ENCODE peak calls at places on chromosomes 13 and 19, in five cellular contexts. One of them, this sample, is unnamed.

GRCh38 chr13:30792257-30793000 is 57.1 kb downstream of the ALOX5AP start:
- DNase-seq in fibroblast of villous mesenchyme: peak
- DNase-seq in Peyer's patch: peak
- DNase-seq in left lung: peak
- DNase-seq in GM23338: peak
- DNase-seq in this sample: peak

GRCh38 chr19:29548483-29549085 is 22.8 kb downstream of the VSTM2B start:
- DNase-seq in fibroblast of villous mesenchyme: no peak
- DNase-seq in Peyer's patch: peak
- DNase-seq in left lung: peak
- DNase-seq in GM23338: no peak
- DNase-seq in this sample: no peak

GRCh38 chr13:69547780-69548179 is 559.8 kb upstream of the ATXN8OS start:
- DNase-seq in fibroblast of villous mesenchyme: no peak
- DNase-seq in Peyer's patch: no peak
- DNase-seq in left lung: no peak
- DNase-seq in GM23338: no peak
- DNase-seq in this sample: no peak

GRCh38 chr19:1653300-1653628 is 849 bp upstream of the TCF3 start:
- DNase-seq in fibroblast of villous mesenchyme: no peak
- DNase-seq in Peyer's patch: no peak
- DNase-seq in left lung: no peak
- DNase-seq in GM23338: no peak
- DNase-seq in this sample: no peak

GRCh38 chr13:112783946-112784500 is 94.2 kb downstream of the ATP11A start:
- DNase-seq in fibroblast of villous mesenchyme: no peak
- DNase-seq in Peyer's patch: no peak
- DNase-seq in left lung: peak
- DNase-seq in GM23338: no peak
- DNase-seq in this sample: no peak

GRCh38 chr19:23957660-23958281 is 43.1 kb downstream of the ZNF726 start:
- DNase-seq in fibroblast of villous mesenchyme: peak
- DNase-seq in Peyer's patch: no peak
- DNase-seq in left lung: peak
- DNase-seq in GM23338: no peak
- DNase-seq in this sample: peak

GRCh38 chr13:108375772-108376171 is 106.3 kb downstream of the TNFSF13B start:
- DNase-seq in fibroblast of villous mesenchyme: no peak
- DNase-seq in Peyer's patch: no peak
- DNase-seq in left lung: no peak
- DNase-seq in GM23338: no peak
- DNase-seq in this sample: no peak

GRCh38 chr13:26062853-26063444 is 11.1 kb upstream of the SHISA2 start:
- DNase-seq in fibroblast of villous mesenchyme: peak
- DNase-seq in Peyer's patch: no peak
- DNase-seq in left lung: no peak
- DNase-seq in GM23338: peak
- DNase-seq in this sample: peak

GRCh38 chr13:110825516-110825915 is 89.4 kb downstream of the ANKRD10 start:
- DNase-seq in fibroblast of villous mesenchyme: no peak
- DNase-seq in Peyer's patch: no peak
- DNase-seq in left lung: no peak
- DNase-seq in GM23338: no peak
- DNase-seq in this sample: no peak

DNA sequence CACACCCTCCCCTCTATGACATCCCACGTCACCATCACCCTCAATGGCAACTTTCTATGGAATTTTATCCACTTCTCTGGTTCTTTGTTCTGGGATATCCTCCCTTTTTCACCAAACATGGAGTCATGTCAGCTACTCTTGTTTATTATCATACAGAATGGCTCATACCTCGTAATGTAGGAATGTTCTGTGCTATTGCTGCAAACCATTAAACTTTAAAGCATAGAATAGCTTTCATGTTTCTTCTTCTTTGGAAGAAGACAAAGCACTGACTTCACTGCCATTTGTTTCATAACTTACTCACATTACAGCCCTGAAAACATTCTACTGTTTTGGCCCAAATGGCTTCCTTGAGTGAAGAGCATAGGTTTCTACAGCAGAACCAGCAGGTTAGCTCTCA is 163.4 kb downstream of the FOXO1 start:
- DNase-seq in fibroblast of villous mesenchyme: peak
- DNase-seq in Peyer's patch: no peak
- DNase-seq in left lung: no peak
- DNase-seq in GM23338: no peak
- DNase-seq in this sample: no peak
- TF ChIP-seq CTCF in fibroblast of villous mesenchyme: no peak
- TF ChIP-seq CTCF in Peyer's patch: no peak
- TF ChIP-seq CTCF in left lung: no peak
- TF ChIP-seq CTCF in GM23338: no peak
- TF ChIP-seq CTCF in this sample: no peak

DNA sequence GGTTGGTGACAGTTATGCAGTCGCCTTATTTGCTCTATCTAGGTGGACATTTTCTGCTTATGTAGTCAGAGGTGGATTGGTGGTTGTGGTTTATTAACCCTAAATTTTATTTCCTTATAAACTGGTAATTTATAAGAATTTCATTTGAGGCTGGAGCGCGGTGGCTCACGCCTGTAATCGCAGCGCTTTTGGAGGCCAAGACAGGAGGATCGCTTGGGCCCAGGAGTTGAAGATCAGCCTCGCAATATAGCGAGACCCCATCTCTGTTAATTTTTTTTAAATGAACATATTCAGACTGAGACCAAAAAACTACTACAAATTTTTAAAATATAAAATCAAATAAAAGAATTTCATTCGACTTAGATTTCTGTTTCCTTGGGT is 810 bp downstream of the ZNF627 start:
- DNase-seq in fibroblast of villous mesenchyme: no peak
- DNase-seq in Peyer's patch: no peak
- DNase-seq in left lung: no peak
- DNase-seq in GM23338: no peak
- DNase-seq in this sample: no peak
- H3K4me3 ChIP-seq in fibroblast of villous mesenchyme: peak
- H3K4me3 ChIP-seq in Peyer's patch: peak
- H3K4me3 ChIP-seq in left lung: peak
- H3K4me3 ChIP-seq in GM23338: peak
- H3K4me3 ChIP-seq in this sample: peak

GRCh38 chr13:76884167-76884566 is 2.0 kb downstream of the KCTD12 start:
- DNase-seq in fibroblast of villous mesenchyme: peak
- DNase-seq in Peyer's patch: no peak
- DNase-seq in left lung: peak
- DNase-seq in GM23338: peak
- DNase-seq in this sample: peak
- TF ChIP-seq CTCF in fibroblast of villous mesenchyme: peak
- TF ChIP-seq CTCF in Peyer's patch: no peak
- TF ChIP-seq CTCF in left lung: no peak
- TF ChIP-seq CTCF in GM23338: peak
- TF ChIP-seq CTCF in this sample: peak

GRCh38 chr13:49099513-49099877 is 120.6 kb upstream of the MLNR start:
- DNase-seq in fibroblast of villous mesenchyme: no peak
- DNase-seq in Peyer's patch: no peak
- DNase-seq in left lung: no peak
- DNase-seq in GM23338: no peak
- DNase-seq in this sample: no peak

GRCh38 chr13:49097374-49097773 is 121.7 kb downstream of the FNDC3A start:
- DNase-seq in fibroblast of villous mesenchyme: peak
- DNase-seq in Peyer's patch: no peak
- DNase-seq in left lung: no peak
- DNase-seq in GM23338: no peak
- DNase-seq in this sample: peak

GRCh38 chr13:49100637-49101570 is 119.2 kb upstream of the MLNR start:
- DNase-seq in fibroblast of villous mesenchyme: no peak
- DNase-seq in Peyer's patch: no peak
- DNase-seq in left lung: no peak
- DNase-seq in GM23338: no peak
- DNase-seq in this sample: no peak

GRCh38 chr13:49098198-49098597 is 121.9 kb upstream of the MLNR start:
- DNase-seq in fibroblast of villous mesenchyme: peak
- DNase-seq in Peyer's patch: no peak
- DNase-seq in left lung: no peak
- DNase-seq in GM23338: no peak
- DNase-seq in this sample: peak

GRCh38 chr13:49098771-49099512 is 121.2 kb upstream of the MLNR start:
- DNase-seq in fibroblast of villous mesenchyme: no peak
- DNase-seq in Peyer's patch: no peak
- DNase-seq in left lung: no peak
- DNase-seq in GM23338: peak
- DNase-seq in this sample: peak
- H3K4me3 ChIP-seq in fibroblast of villous mesenchyme: no peak
- H3K4me3 ChIP-seq in Peyer's patch: no peak
- H3K4me3 ChIP-seq in left lung: no peak
- H3K4me3 ChIP-seq in GM23338: no peak
- H3K4me3 ChIP-seq in this sample: no peak

GRCh38 chr19:49475995-49476880 is 2.2 kb downstream of the FLT3LG start:
- DNase-seq in fibroblast of villous mesenchyme: no peak
- DNase-seq in Peyer's patch: peak
- DNase-seq in left lung: no peak
- DNase-seq in GM23338: peak
- DNase-seq in this sample: peak

GRCh38 chr19:49473868-49474544 is at the start of gene FLT3LG:
- DNase-seq in fibroblast of villous mesenchyme: peak
- DNase-seq in Peyer's patch: peak
- DNase-seq in left lung: peak
- DNase-seq in GM23338: peak
- DNase-seq in this sample: peak

GRCh38 chr19:49472936-49473335 is 1.1 kb upstream of the FLT3LG start:
- DNase-seq in fibroblast of villous mesenchyme: no peak
- DNase-seq in Peyer's patch: peak
- DNase-seq in left lung: no peak
- DNase-seq in GM23338: no peak
- DNase-seq in this sample: no peak

GRCh38 chr19:49475191-49475932 is 1.3 kb downstream of the FLT3LG start:
- DNase-seq in fibroblast of villous mesenchyme: no peak
- DNase-seq in Peyer's patch: no peak
- DNase-seq in left lung: no peak
- DNase-seq in GM23338: no peak
- DNase-seq in this sample: no peak

DNA sequence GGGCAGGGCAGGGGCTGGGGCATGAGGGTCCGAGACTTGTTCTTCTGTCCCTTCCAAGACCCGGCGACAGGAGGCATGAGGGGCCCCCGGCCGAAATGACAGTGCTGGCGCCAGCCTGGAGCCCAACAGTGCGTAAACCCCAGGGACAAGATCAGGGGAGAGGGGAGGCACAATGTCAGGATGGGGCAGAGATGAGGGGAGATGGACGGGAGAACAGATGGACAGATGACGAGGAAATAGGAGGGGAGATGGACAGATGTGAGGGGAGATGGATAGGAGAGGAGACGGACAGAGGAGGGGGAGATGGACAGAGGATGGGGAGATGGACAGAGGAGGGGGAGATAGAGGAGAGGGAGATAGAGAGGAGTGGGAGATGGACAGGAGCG is 523 bp downstream of the FLT3LG start:
- DNase-seq in fibroblast of villous mesenchyme: no peak
- DNase-seq in Peyer's patch: no peak
- DNase-seq in left lung: no peak
- DNase-seq in GM23338: no peak
- DNase-seq in this sample: no peak
- TF ChIP-seq CTCF in fibroblast of villous mesenchyme: no peak
- TF ChIP-seq CTCF in Peyer's patch: no peak
- TF ChIP-seq CTCF in left lung: no peak
- TF ChIP-seq CTCF in GM23338: no peak
- TF ChIP-seq CTCF in this sample: no peak